ENCODE peak calls at places on chromosomes 1 and 21, in nine cellular contexts. C is SJSA1; H is adipocyte; Y is NCI-H1105; I is CD8-positive, alpha-beta T cell; S is heart left ventricle; J is DMS 273 treated with DMSO at 0.1 percent for 48 hours; L is activated CD4-positive, alpha-beta T cell treated with anti-CD3 and anti-CD28 coated beads, Interleukin-2, amount 50 U/mL, for 48 hours; M is endodermal cell. K is an unnamed sample.

GRCh38 chr1:162856260-162856659 is 4.7 kb downstream of the CCDC190 start:
- DNase-seq in H (peak; percentile 87), I (no peak), C (peak; percentile 83), Y (no peak), M (no peak), L (no peak), J (no peak), S (no peak), K (peak; percentile 84)

GRCh38 chr1:10250663-10251062 is 40.3 kb downstream of the KIF1B start:
- DNase-seq in M (no peak), C (no peak), H (no peak), L (no peak), J (no peak), Y (no peak), I (no peak), S (no peak), K (no peak)

GRCh38 chr1:178818416-178818815 is 52.5 kb downstream of the ANGPTL1 start:
- DNase-seq in M (no peak), J (no peak), L (no peak), C (no peak), H (peak; percentile 53), I (no peak), Y (no peak), S (no peak), K (no peak)

GRCh38 chr1:70319750-70320149 is 34.8 kb downstream of the ANKRD13C start:
- DNase-seq in Y (no peak), I (no peak), M (no peak), C (no peak), H (peak; percentile 40), S (no peak), J (no peak), L (no peak), K (no peak)

GRCh38 chr1:208137144-208137682 is 107.0 kb downstream of the PLXNA2 start:
- DNase-seq in M (no peak), I (no peak), H (no peak), Y (peak; percentile 84), S (no peak), J (peak; percentile 77), L (no peak), C (no peak), K (no peak)

GRCh38 chr1:41122851-41123518 is 101.5 kb upstream of the SLFNL1 start:
- DNase-seq in H (peak; percentile 70), M (peak; percentile 52), I (no peak), S (no peak), C (peak; percentile 45), J (peak; percentile 95), L (no peak), Y (no peak), K (peak; percentile 36)

GRCh38 chr1:57957576-57957975 is 533.7 kb upstream of the DAB1 start:
- DNase-seq in S (no peak), I (no peak), M (no peak), L (no peak), Y (no peak), H (no peak), J (no peak), C (no peak), K (no peak)

GRCh38 chr1:27979151-27979858 is 19.5 kb downstream of the XKR8 start:
- DNase-seq in Y (peak; percentile 19), S (no peak), C (no peak), L (no peak), H (peak; percentile 88), I (no peak), J (peak; percentile 17), M (no peak), K (peak; percentile 62)

GRCh38 chr21:25967566-25968438 is 202.8 kb downstream of the APP start:
- DNase-seq in M (no peak), H (no peak), L (no peak), J (no peak), I (no peak), Y (no peak), C (no peak), S (no peak), K (no peak)

GRCh38 chr1:224559971-224560728 is 56.0 kb upstream of the CNIH3 start:
- DNase-seq in S (no peak), I (no peak), J (no peak), H (no peak), Y (no peak), M (no peak), L (no peak), C (no peak), K (no peak)

GRCh38 chr1:59579222-59579621 is 235.5 kb upstream of the HOOK1 start:
- DNase-seq in I (no peak), Y (no peak), J (no peak), M (no peak), L (no peak), H (no peak), C (no peak), S (no peak), K (no peak)

K was measured in pulmonary artery endothelial cell.